ENCODE peak calls at places on chromosome 21, in eight cellular contexts. D is neuronal stem cell; Y is HepG2; F is endodermal cell; C is H9; S is body of pancreas; A is CD8-positive, alpha-beta memory T cell; Z is gastrocnemius medialis. R is an unnamed sample.

GRCh38 chr21:40120944-40121575 is 253.8 kb downstream of the PCP4 start:
- DNase-seq in S (no peak), F (no peak), Z (no peak), A (no peak), Y (peak), C (no peak), D (peak), R (no peak)

GRCh38 chr21:38955495-38955894 is 149.8 kb downstream of the ETS2 start:
- DNase-seq in Z (no peak), A (no peak), Y (no peak), D (no peak), F (no peak), S (no peak), C (no peak), R (no peak)

GRCh38 chr21:37704751-37705150 is 211.5 kb downstream of the KCNJ6 start:
- DNase-seq in F (no peak), A (no peak), Y (no peak), C (no peak), S (no peak), Z (no peak), D (no peak), R (no peak)

GRCh38 chr21:40902299-40902698 is 55.3 kb upstream of the DSCAM start:
- DNase-seq in A (no peak), C (no peak), S (peak), Y (no peak), F (no peak), Z (no peak), D (no peak), R (no peak)

GRCh38 chr21:41411449-41412089 is 14.5 kb upstream of the MX1 start:
- DNase-seq in D (no peak), Z (no peak), Y (peak), S (peak), F (peak), C (no peak), A (no peak), R (no peak)

GRCh38 chr21:41167348-41168342 is at the start of gene BACE2:
- DNase-seq in Z (peak), C (peak), A (no peak), S (peak), Y (no peak), F (peak), D (peak), R (no peak)

GRCh38 chr21:37561506-37561905 is 194.9 kb downstream of the DYRK1A start:
- DNase-seq in Z (no peak), Y (no peak), C (no peak), A (no peak), S (no peak), D (no peak), F (no peak), R (no peak)

GRCh38 chr21:25490742-25491141 is 116.5 kb downstream of the MRPL39 start:
- DNase-seq in F (no peak), D (no peak), C (no peak), Y (no peak), Z (no peak), S (no peak), A (no peak), R (no peak)

GRCh38 chr21:41583274-41583790 is 75.4 kb upstream of the TMPRSS2 start:
- DNase-seq in S (peak), A (no peak), Y (peak), D (no peak), Z (no peak), F (no peak), C (no peak), R (no peak)

GRCh38 chr21:25175938-25176337 is 431.3 kb downstream of the MRPL39 start:
- DNase-seq in Z (no peak), Y (no peak), C (no peak), D (no peak), S (no peak), A (no peak), F (no peak), R (no peak)

DNA sequence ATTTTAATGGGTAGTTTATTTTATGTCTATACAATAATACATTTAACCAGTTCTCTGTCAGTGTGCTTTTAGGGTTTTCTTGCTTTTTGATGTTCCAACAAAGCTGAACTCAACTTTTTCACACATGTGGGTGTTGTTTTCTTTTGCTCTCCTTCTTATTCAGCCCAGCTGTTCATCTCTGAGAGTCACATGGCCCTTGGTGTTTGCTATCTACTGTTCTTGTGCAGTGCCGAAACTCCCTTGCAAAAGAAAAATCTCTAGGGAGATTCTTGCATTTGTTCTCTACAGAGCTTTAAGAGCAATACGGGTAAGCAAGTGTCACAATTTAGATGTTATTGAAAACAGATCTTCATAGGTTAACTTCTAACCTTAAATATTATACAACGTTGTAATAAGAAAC is 281.1 kb upstream of the CXADR start:
- DNase-seq in Y (no peak), F (no peak), C (no peak), Z (no peak), S (no peak), A (no peak), D (no peak), R (no peak)
- H3K27ac ChIP-seq in Y (no peak), F (no peak), C (no peak), Z (no peak), S (no peak), A (no peak), D (no peak), R (no peak)

GRCh38 chr21:34890724-34891609 is 158.1 kb downstream of the RUNX1 start:
- DNase-seq in C (peak), S (no peak), D (peak), Z (peak), Y (no peak), A (peak), F (peak), R (peak)
- H3K27ac ChIP-seq in C (no peak), S (peak), D (no peak), Z (peak), Y (no peak), A (no peak), F (no peak), R (peak)

GRCh38 chr21:31475223-31475622 is 131.2 kb upstream of the TIAM1 start:
- DNase-seq in F (no peak), A (no peak), Y (no peak), S (no peak), C (no peak), Z (no peak), D (no peak), R (no peak)

GRCh38 chr21:31479222-31479621 is 135.2 kb upstream of the TIAM1 start:
- DNase-seq in F (no peak), Z (no peak), C (no peak), A (no peak), D (no peak), S (no peak), Y (no peak), R (no peak)

GRCh38 chr21:31479714-31480113 is 135.7 kb upstream of the TIAM1 start:
- DNase-seq in F (no peak), S (no peak), Y (no peak), C (no peak), Z (no peak), A (no peak), D (no peak), R (no peak)

GRCh38 chr21:31473685-31474345 is 129.8 kb upstream of the TIAM1 start:
- DNase-seq in A (no peak), S (no peak), F (no peak), C (no peak), D (no peak), Z (no peak), Y (no peak), R (no peak)

DNA sequence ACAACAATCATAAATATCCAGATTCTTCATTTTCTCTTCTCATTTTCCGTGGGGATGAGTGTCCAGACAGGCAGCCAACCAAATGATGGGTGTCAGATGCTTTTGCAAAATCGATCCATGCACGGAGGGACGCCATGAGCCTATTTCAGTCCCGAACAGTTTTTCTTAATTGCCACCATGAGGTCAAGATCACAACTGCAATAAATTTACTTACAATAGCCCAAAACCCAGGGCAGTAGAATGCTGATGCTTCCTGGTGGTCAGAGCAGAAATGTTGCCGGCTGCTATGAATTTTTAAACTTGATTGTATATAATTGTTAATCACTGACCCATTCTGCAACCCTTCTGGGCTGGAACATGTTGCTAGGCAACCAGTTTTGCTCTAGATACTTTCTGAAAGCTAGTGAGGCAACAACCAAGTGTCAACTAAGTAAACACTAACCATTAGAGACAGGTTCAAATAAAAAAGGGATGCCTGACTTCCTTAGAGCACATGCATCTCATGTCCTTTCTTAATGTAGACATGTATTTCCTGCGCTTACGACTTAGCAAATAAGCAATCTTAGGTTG is 132.6 kb upstream of the TIAM1 start:
- DNase-seq in S (no peak), C (no peak), Y (no peak), A (no peak), Z (no peak), D (no peak), F (no peak), R (no peak)
- H3K27ac ChIP-seq in S (no peak), C (no peak), Y (no peak), A (no peak), Z (no peak), D (no peak), F (no peak), R (no peak)

GRCh38 chr21:45459171-45460010 is 54.4 kb downstream of the COL18A1 start:
- DNase-seq in Y (peak), S (no peak), C (no peak), D (no peak), A (no peak), F (no peak), Z (no peak), R (no peak)

GRCh38 chr21:45461806-45462341 is 56.9 kb downstream of the COL18A1 start:
- DNase-seq in F (no peak), Z (no peak), D (no peak), C (no peak), Y (no peak), S (no peak), A (no peak), R (no peak)

GRCh38 chr21:45460011-45460565 is 55.1 kb downstream of the COL18A1 start:
- DNase-seq in D (no peak), S (no peak), F (no peak), A (no peak), C (no peak), Z (no peak), Y (no peak), R (no peak)

GRCh38 chr21:45460611-45461368 is 55.8 kb downstream of the COL18A1 start:
- DNase-seq in F (no peak), C (no peak), D (no peak), Y (peak), A (no peak), S (no peak), Z (no peak), R (no peak)

DNA sequence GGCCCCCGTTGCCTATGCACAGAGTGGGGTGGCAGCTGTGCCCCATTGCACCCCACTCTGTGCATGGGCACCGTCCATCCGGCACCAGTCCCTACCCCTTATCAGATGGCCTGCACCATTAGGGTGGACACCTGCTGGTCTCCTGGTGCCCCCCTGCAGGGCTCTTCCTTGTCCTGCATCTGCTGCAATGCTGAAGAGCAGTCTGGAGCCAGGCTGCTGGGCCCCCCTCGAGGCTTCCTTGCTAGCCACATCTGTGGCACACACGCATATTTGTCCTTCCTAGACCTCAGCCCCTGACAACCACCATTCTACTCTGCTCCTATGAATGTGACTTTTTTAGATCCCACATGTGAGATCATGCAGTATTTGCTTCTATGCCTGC is 56.4 kb downstream of the COL18A1 start:
- DNase-seq in Z (no peak), F (no peak), S (no peak), A (no peak), Y (no peak), D (no peak), C (no peak), R (no peak)
- H3K27ac ChIP-seq in Z (no peak), F (no peak), S (no peak), A (no peak), Y (peak), D (no peak), C (no peak), R (no peak)

GRCh38 chr21:28069446-28069845 is 923.2 kb downstream of the LTN1 start:
- DNase-seq in A (no peak), Y (no peak), Z (peak), F (no peak), D (no peak), S (no peak), C (peak), R (no peak)
- H3K27ac ChIP-seq in A (no peak), Y (no peak), Z (peak), F (no peak), D (no peak), S (no peak), C (no peak), R (no peak)

GRCh38 chr21:45330075-45330781 is 42.5 kb upstream of the POFUT2 start:
- DNase-seq in Y (peak), D (no peak), Z (no peak), S (peak), F (peak), A (no peak), C (peak), R (no peak)

GRCh38 chr21:45329261-45330074 is 41.8 kb upstream of the POFUT2 start:
- DNase-seq in A (no peak), Y (no peak), Z (no peak), S (peak), F (peak), D (no peak), C (no peak), R (no peak)

GRCh38 chr21:45332415-45332814 is 44.7 kb upstream of the POFUT2 start:
- DNase-seq in Z (no peak), S (peak), D (no peak), F (peak), A (no peak), Y (no peak), C (peak), R (no peak)

GRCh38 chr21:45331521-45332257 is 44.0 kb upstream of the POFUT2 start:
- DNase-seq in F (peak), Y (no peak), C (peak), Z (no peak), A (peak), D (no peak), S (peak), R (no peak)

DNA sequence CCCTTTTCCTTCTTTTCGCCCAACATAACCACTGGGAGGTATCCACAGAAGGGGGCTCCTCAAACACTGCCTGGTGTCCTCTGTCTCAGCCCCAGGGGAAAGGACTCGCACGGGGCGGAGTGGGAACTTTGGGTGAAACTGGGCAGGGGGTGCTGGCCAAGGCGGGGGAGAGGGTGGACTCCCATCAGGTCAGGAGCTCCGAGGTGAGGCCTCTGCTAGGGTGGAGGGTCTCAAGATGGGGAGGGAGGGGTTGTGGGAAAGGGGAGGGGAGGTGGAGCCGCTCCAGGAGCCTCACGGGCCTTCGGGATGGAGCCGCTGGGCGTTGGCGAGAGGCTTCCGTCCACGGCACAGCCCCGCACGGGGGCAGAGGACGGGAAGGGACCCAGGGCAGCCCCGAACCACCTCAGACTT is 43.2 kb upstream of the POFUT2 start:
- DNase-seq in Z (no peak), Y (no peak), D (no peak), F (peak), A (no peak), S (peak), C (peak), R (no peak)
- H3K27ac ChIP-seq in Z (no peak), Y (peak), D (no peak), F (no peak), A (no peak), S (peak), C (no peak), R (no peak)